ENCODE peak calls at places on chromosome 19, in seven cellular contexts. Z is HCT116, O is GM12878, M is HepG2, A is SK-N-SH, P is K562, Q is H1. F is an unnamed sample.

GRCh38 chr19:979318-979741 is 4.8 kb upstream of the WDR18 start:
- DNase-seq in Z (no peak), O (no peak), M (no peak), A (no peak), P (no peak), Q (no peak), F (no peak)

GRCh38 chr19:44954278-44954648 is 917 bp upstream of the CLPTM1 start:
- DNase-seq in Z (no peak), O (no peak), M (no peak), A (no peak), P (peak), Q (no peak), F (no peak)

GRCh38 chr19:38735257-38735686 is 9.0 kb downstream of the CAPN12 start:
- DNase-seq in Z (no peak), O (no peak), M (no peak), A (peak), P (peak), Q (peak), F (no peak)

GRCh38 chr19:3346677-3347353 is 19.6 kb upstream of the NFIC start:
- DNase-seq in Z (no peak), O (no peak), M (no peak), A (no peak), P (no peak), Q (no peak), F (no peak)

GRCh38 chr19:47704656-47705055 is 8.6 kb upstream of the EHD2 start:
- DNase-seq in Z (no peak), O (no peak), M (no peak), A (no peak), P (no peak), Q (no peak), F (no peak)

GRCh38 chr19:45990113-45990728 is 5.0 kb upstream of the CCDC61 start:
- DNase-seq in Z (no peak), O (no peak), M (no peak), A (no peak), P (no peak), Q (no peak), F (no peak)

GRCh38 chr19:38666662-38667448 is 19.4 kb downstream of the ACTN4 start:
- DNase-seq in Z (no peak), O (no peak), M (no peak), A (no peak), P (no peak), Q (no peak), F (peak)

GRCh38 chr19:30391052-30391451 is 18.9 kb downstream of the ZNF536 start:
- DNase-seq in Z (no peak), O (no peak), M (no peak), A (no peak), P (no peak), Q (no peak), F (no peak)

GRCh38 chr19:6958786-6959185 is 62.4 kb downstream of the MBD3L2B start:
- DNase-seq in Z (no peak), O (no peak), M (no peak), A (no peak), P (no peak), Q (no peak), F (no peak)

GRCh38 chr19:49689133-49690072 is at the start of gene ADM5:
- DNase-seq in Z (no peak), O (no peak), M (no peak), A (peak), P (no peak), Q (peak), F (no peak)
- TF ChIP-seq JUND in Z (no peak), O (no peak), M (no peak), A (no peak), P (no peak), Q (no peak), F (no peak)

GRCh38 chr19:15549581-15549980 is 41.3 kb downstream of the CYP4F22 start:
- DNase-seq in Z (no peak), O (no peak), M (no peak), A (no peak), P (no peak), Q (no peak), F (no peak)

GRCh38 chr19:15550273-15550672 is 41.9 kb downstream of the CYP4F22 start:
- DNase-seq in Z (no peak), O (no peak), M (no peak), A (no peak), P (no peak), Q (no peak), F (no peak)

GRCh38 chr19:15550847-15551182 is 42.5 kb downstream of the CYP4F22 start:
- DNase-seq in Z (no peak), O (no peak), M (peak), A (no peak), P (no peak), Q (no peak), F (no peak)

GRCh38 chr19:15548648-15549047 is 40.3 kb downstream of the CYP4F22 start:
- DNase-seq in Z (no peak), O (no peak), M (no peak), A (no peak), P (no peak), Q (no peak), F (no peak)

DNA sequence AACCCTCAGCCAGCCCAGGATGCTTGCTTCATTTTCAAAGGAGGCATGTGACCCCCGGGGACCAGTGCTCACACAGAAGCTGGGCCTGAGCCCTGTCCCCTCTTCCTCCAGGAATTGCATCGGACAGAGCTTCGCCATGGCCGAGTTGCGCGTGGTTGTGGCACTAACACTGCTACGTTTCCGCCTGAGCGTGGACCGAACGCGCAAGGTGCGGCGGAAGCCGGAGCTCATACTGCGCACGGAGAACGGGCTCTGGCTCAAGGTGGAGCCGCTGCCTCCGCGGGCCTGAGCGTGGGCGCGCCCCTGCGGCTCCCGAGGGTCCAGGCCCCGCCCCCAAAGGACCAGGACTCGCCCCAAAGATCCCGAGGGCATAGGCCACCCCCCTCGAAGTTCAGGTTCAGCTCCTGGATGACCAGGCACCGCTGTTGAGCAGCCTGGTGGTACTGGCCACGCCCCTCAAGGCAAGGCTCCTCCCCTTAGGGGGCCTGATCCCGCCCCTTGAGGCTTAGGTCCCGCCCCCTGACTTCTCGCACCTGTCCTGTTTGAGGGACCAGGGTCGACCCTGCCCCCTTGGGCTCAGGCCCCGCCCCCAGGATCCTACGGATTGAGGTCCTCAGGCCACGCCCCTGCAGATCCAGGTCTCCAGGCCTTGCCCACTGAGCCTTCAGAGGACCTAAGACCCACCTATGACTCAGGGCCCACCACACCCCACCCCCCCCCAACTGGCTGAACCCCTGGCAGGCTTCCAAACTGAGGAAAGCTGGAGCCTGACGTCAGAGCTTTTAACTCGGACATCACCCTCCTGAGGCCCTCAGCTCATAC is 43.1 kb downstream of the CYP4F22 start:
- DNase-seq in Z (no peak), O (no peak), M (peak), A (peak), P (peak), Q (no peak), F (no peak)
- TF ChIP-seq JUND in Z (no peak), O (no peak), M (no peak), A (no peak), P (peak), Q (no peak), F (no peak)

DNA sequence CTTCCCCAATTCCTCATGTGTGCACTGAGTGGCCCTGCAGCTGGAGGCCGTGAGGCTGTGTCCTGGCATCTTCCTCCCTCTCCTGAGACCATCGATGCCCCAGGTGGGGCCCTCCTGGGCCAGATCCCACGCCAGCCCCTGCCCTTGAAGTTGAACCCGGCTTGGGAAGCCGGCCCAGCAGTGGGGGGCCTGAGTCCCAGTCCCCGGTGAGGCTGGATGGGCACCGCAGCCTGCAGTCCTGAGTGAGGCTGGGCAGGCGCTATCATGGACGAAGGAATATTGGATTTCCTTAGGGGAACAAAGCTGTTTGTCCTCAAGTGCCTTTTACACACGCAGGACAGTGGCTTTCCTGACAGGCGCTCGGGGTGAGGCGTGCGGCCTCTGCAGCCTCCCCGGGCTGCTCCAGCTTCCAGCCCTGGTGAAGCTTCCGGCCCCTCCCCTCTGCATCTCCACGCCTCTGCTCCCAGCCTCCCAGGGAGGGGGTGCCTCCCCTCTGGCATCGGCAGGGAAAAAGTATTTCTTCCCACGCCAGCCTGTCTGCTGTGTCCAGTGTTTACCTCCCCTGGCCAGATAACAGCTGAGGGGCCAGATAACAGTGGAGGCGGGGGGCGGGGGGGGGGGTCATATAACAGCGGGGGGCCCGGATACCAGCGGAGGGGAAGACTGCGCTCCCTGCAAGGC is 159.5 kb downstream of the KDM4B start:
- DNase-seq in Z (no peak), O (no peak), M (no peak), A (peak), P (peak), Q (no peak), F (no peak)
- TF ChIP-seq JUND in Z (no peak), O (no peak), M (no peak), A (no peak), P (no peak), Q (no peak), F (no peak)

DNA sequence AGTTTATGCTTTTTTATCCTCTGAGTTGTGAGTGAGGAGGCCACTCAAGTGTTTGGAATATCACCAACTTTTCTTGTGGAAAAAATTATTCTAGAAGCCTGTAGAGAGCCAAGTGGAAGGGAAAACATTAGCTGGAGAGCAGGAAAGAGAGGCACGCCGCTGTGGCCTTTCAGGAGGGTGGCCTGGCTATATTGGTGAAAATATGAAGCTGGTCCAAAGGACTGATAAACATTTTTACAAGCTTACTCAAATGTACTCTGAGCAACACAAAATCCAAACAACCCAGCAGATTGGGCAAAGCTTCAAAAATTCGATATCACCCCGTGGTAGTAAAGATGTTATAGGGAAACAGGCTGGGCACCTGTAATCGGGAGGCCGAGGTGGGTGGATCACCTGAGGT is 2.4 kb upstream of the EIF3G start:
- DNase-seq in Z (no peak), O (no peak), M (no peak), A (no peak), P (no peak), Q (no peak), F (no peak)
- TF ChIP-seq JUND in Z (no peak), O (no peak), M (no peak), A (no peak), P (no peak), Q (no peak), F (no peak)

DNA sequence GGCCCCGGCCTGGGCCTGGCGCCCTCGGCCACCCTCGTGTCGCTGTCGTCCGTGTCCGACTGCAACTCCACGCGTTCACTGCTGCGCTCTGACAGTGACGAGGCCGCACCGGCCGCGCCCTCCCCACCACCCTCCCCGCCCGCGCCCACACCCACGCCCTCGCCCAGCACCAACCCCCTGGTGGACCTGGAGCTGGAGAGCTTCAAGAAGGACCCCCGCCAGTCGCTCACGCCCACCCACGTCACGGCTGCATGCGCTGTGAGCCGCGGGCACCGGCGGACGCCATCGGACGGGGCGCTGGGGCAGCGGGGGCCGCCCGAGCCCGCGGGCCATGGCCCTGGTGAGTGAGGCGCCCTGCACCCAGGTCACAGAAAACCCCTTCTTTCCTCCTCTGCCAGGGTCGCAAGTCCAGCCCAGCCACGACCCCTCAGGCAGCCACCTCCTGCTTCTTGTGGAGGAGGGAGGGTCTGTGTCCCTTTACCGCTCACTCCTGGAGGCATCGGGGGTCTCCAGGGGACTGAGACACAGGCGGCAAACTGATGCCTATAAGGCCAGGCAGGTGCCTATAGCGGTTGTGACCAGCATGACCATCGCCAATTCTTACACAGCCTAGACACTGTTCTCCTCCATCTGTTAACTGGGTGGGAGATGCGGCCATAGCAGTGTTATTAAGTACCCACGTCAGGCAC is 4.2 kb downstream of the TTC9B start:
- DNase-seq in Z (no peak), O (no peak), M (no peak), A (no peak), P (no peak), Q (no peak), F (no peak)
- TF ChIP-seq JUND in Z (no peak), O (no peak), M (no peak), A (no peak), P (no peak), Q (no peak), F (no peak)

DNA sequence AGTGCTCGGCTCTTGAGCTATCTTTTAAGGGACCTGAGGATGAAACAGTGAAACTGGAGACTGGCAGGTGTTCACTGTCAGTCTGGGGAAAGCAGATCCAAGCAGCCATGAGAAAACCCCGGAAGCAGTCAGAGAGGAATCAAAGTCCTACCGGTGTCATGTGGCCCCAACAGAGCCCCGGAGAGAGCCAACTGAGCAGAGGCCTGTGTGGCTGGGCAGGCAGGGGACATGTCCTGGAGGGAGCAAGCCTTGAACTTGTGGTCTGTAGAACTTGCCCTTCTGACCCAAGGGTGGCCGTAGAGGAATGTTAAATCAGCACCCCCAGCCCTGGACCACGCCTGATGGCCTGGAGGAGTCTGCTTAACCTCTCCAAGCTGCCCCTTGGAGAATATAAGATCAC is 113.7 kb upstream of the ZNF507 start:
- DNase-seq in Z (no peak), O (no peak), M (no peak), A (no peak), P (no peak), Q (peak), F (no peak)
- TF ChIP-seq JUND in Z (no peak), O (no peak), M (no peak), A (no peak), P (no peak), Q (no peak), F (no peak)